ENCODE peak calls at places on chromosomes 12 and 14, in four cellular contexts. J, B, E and I are unnamed samples. For H3K27me3, the result is how much of the 10 kb centered on the place peaks cover.

GRCh38 chr14:74255281-74255680 is 16.0 kb downstream of the VSX2 start:
- DNase-seq in J (no peak), B (no peak), E (no peak), I (no peak)

GRCh38 chr14:49196327-49196726 is 389.9 kb downstream of the RPS29 start:
- DNase-seq in B (no peak), E (no peak), J (no peak), I (no peak)

GRCh38 chr12:124094188-124094587 is 121.2 kb downstream of the ZNF664 start:
- DNase-seq in J (no peak), B (no peak), E (no peak), I (no peak)

GRCh38 chr12:62695696-62696095 is 229.1 kb downstream of the MON2 start:
- DNase-seq in J (no peak), B (no peak), E (no peak), I (no peak)

GRCh38 chr14:52000019-52000582 is 10.8 kb downstream of the RTRAF start:
- DNase-seq in J (no peak), E (no peak), B (no peak), I (no peak)

GRCh38 chr12:129161511-129161910 is 308.2 kb downstream of the GLT1D1 start:
- DNase-seq in J (no peak), B (no peak), E (no peak), I (no peak)

GRCh38 chr14:33990790-33991189 is 39.9 kb upstream of the EGLN3 start:
- DNase-seq in B (no peak), E (no peak), J (no peak), I (no peak)

GRCh38 chr14:91223028-91223783 is 21.3 kb downstream of the GPR68 start:
- DNase-seq in E (no peak), J (no peak), B (no peak), I (no peak)

GRCh38 chr14:35949933-35950332 is 123.8 kb downstream of the BRMS1L start:
- DNase-seq in B (no peak), J (no peak), E (no peak), I (no peak)

DNA sequence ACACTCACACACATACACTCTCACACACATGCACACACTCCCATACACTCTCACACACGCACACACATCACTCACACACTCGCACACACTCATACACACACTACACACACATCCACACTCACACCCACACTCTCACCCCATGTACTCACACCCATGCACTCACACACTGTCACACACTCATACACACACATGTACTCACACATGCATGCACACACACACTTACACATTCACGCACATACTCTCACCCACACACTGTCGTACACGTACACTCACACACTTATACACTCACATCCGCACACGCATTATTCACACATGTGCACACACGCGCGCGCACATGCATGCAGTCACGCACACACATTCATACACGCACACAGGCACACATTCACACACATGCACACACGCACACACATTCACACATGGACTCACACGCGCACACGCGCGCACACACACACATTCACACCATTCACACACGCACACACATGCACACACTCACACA is 3.9 kb upstream of the GPR162 start:
- DNase-seq in B (no peak), J (no peak), E (no peak), I (no peak)
- H3K27me3 ChIP-seq in B (under half), J (under half), E (under half), I (under half)

DNA sequence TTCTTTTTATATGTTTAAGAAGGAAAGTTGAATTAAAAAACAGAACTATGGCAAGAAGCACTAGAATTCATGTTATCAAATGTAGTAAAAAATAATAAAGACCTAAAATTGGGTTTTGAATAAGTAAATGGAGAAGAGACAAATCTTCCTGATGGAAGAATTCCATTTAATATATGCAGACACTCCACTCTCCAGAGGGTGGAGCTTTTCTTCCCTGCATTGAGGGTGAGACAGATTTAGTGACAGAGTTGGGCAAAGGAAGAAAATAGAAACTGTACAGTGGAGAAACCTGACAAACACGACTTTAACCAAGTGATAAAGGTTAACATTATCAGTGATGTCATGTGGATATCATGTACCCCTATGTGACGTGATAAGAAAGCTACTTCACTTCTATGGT is 217.6 kb downstream of the PRKD1 start:
- DNase-seq in J (no peak), E (no peak), B (no peak), I (no peak)
- TF ChIP-seq CTCF in J (peak), E (no peak), B (no peak), I (no peak)

DNA sequence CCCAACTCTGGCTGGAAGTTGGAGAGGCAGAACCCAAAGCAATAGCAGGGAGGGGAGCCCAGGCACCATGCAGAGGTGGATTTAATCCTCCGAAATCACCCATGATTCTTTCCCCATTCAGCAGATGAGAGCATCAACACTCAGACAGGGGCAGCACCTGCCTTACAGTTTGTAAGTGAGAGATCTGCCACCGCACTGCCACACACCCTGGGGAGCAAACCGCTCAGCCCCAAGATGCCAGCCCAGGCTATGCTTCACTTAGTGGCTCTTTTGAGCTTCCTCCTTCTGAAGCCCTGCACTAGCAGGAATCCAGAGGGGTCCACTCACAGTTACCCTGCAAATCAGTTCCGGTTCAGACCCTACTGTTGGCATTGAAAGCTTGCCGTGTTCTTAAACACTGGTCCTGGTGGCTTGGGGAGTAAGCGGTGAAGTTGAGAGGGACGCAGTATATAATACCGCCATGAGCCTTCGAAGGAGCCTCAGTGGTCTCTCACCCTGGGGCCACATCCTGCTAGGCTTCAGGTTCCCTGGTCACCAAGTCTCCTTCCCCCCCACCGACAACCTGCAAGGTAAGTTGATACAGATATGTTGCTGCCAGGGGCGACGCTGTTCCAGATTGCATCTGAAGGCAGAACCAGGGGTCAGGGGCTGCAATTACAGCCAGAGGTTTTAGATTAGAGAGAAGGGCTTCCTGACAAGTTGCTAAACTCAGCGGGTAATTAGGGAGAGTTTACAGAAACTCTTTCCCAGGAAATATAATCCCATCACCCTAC is 72.0 kb upstream of the CCND2 start:
- DNase-seq in B (no peak), E (no peak), J (no peak), I (no peak)
- H3K27me3 ChIP-seq in B (under half), E (under half), J (under half), I (under half)

DNA sequence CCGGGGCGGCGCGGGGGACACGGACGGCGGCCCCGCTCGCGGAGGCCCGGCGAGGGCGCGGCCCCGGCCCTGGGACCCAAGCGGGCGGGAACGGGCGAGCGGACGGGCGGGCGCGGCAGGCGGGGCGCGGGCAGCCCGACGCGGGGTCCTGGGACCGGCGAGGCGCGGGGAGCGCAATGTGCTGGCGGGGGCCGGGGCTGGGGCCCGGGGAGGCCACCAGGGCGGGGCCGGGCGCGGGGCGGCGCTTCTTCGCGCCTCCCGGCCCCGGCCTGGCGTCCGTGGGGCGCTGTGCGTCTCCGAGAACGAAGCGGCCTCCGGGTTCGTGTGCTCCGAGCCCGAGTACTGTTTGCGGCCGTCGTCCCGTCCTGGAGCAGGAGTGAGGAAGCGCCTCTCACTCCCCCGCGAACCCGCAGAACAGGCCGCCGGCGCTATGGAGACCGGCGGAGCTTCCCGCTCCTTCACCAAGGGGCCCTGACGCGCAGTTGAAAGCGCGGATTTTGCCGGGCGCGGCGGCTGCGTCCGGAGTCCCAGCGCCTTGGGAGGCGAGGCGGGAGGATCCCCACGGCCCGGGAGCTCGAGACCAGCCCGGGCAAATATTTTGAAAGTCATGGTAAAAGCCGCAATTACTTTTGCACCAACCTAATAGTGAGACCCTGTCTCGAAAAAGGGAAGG is 415 bp upstream of the ANKLE2 start:
- DNase-seq in B (peak), J (peak), E (peak), I (peak)
- TF ChIP-seq CTCF in B (peak), J (no peak), E (no peak), I (peak)

GRCh38 chr14:100574642-100575031 is 12.6 kb downstream of the BEGAIN start:
- DNase-seq in E (no peak), J (no peak), B (no peak), I (no peak)

GRCh38 chr14:100573757-100574641 is 13.2 kb downstream of the BEGAIN start:
- DNase-seq in J (no peak), B (no peak), E (peak), I (no peak)

GRCh38 chr14:100571837-100572236 is 15.4 kb downstream of the BEGAIN start:
- DNase-seq in B (no peak), E (no peak), J (no peak), I (no peak)

GRCh38 chr14:100575266-100575995 is 11.8 kb downstream of the BEGAIN start:
- DNase-seq in J (no peak), B (no peak), E (no peak), I (no peak)

DNA sequence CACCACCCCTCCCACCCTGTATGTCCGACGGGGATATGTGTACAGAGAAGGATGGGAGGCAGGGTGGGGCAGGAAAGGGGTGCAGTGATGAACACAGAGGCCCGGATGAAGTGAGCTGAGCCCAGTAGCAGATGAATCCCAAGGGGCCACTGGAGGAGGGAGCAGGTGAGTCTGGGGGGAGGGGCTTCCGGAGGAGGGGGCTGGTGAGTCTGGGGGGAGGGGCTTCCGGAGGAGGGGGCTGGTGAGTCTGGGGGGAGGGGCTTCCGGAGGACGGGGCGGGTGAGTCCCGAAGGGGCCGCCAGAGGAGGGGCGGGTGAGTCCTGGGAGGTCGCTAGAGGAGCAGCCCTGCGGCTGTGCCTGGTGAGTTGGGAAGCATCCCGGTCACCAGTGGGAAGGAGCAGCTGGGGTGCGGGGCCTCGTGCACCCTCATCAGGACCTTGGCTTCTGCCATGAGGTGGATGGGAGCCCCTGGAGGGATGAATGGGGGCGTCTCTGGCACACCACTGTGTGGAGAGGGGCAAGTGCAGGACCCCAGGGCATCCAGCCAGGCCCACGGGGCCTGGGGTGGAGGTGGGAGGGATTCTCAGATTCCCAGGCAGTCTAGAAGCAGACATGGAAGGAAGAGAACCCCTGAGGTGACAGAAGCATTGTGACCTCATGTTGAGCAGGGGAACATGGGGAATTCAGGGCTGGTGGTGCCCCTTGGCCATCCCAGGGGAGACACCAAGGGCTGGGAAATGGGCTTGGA is 14.0 kb downstream of the BEGAIN start:
- DNase-seq in J (no peak), E (no peak), B (no peak), I (no peak)
- H3K27me3 ChIP-seq in J (under half), E (under half), B (under half), I (under half)